ENCODE peak calls at places on chromosome 3, in four cellular contexts. M, V, K and N are unnamed samples. For H3K4me1, the result is how much of the 10 kb centered on the place peaks cover.

GRCh38 chr3:21073561-21073960 is 677.4 kb downstream of the ZNF385D start:
- DNase-seq in K (no peak), V (no peak), M (no peak), N (no peak)

GRCh38 chr3:152241142-152242067 is 27.3 kb upstream of the MBNL1 start:
- DNase-seq in K (no peak), M (no peak), V (peak), N (no peak)

GRCh38 chr3:22934973-22935372 is 268.2 kb upstream of the UBE2E2 start:
- DNase-seq in K (no peak), M (no peak), V (no peak), N (no peak)

GRCh38 chr3:67433109-67433508 is 221.3 kb downstream of the SUCLG2 start:
- DNase-seq in K (no peak), V (no peak), M (no peak), N (no peak)

GRCh38 chr3:169243122-169243521 is 420.4 kb downstream of the MECOM start:
- DNase-seq in M (no peak), K (no peak), V (no peak), N (no peak)

GRCh38 chr3:196673632-196674031 is 34.1 kb downstream of the NRROS start:
- DNase-seq in V (no peak), M (no peak), K (no peak), N (no peak)

GRCh38 chr3:101963902-101964362 is 114.6 kb downstream of the NFKBIZ start:
- DNase-seq in K (no peak), M (no peak), V (no peak), N (no peak)

GRCh38 chr3:123658118-123658859 is 73.4 kb upstream of the HACD2 start:
- DNase-seq in M (no peak), K (no peak), V (no peak), N (peak)

GRCh38 chr3:127277591-127277990 is 10.3 kb downstream of the PRR20G start:
- DNase-seq in M (no peak), V (no peak), K (no peak), N (no peak)

GRCh38 chr3:32143849-32144757 is 37.7 kb downstream of the GPD1L start:
- DNase-seq in K (no peak), M (peak), V (peak), N (no peak)

GRCh38 chr3:101072299-101072698 is 79.1 kb upstream of the ABI3BP start:
- DNase-seq in V (no peak), K (no peak), M (peak), N (no peak)

GRCh38 chr3:37736632-37737031 is 125.0 kb upstream of the CTDSPL start:
- DNase-seq in V (peak), M (no peak), K (no peak), N (no peak)

DNA sequence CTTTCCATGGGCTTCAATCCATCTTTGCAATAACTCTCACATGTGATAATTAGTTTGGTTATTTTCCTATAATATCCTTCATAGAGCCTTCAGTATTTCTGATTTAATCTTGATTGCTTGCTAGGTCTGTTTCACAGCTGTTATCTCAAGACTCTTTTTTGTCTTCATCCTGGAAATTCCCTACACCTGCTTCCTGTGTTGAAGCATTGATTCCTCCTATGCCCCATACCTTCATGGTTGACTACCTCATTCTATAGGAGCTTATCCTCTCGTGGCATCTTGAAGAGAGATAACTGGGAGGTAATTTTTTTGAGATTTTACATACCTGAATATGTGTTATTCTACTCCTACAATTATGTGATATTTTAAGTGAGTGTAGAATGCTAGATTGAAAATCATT is 26.7 kb downstream of the PIK3CA start:
- DNase-seq in M (no peak), K (no peak), V (peak), N (no peak)
- H3K4me3 ChIP-seq in M (no peak), K (no peak), V (no peak), N (no peak)

GRCh38 chr3:191314109-191314728 is 15.0 kb upstream of the CCDC50 start:
- DNase-seq in V (no peak), K (no peak), M (peak), N (no peak)
- H3K4me1 ChIP-seq in V (under half), K (under half), M (under half), N (under half)

GRCh38 chr3:48966876-48967361 is 23.1 kb upstream of the P4HTM start:
- DNase-seq in V (no peak), K (peak), M (no peak), N (no peak)
- H3K27ac ChIP-seq in V (peak), K (peak), M (no peak), N (no peak)

DNA sequence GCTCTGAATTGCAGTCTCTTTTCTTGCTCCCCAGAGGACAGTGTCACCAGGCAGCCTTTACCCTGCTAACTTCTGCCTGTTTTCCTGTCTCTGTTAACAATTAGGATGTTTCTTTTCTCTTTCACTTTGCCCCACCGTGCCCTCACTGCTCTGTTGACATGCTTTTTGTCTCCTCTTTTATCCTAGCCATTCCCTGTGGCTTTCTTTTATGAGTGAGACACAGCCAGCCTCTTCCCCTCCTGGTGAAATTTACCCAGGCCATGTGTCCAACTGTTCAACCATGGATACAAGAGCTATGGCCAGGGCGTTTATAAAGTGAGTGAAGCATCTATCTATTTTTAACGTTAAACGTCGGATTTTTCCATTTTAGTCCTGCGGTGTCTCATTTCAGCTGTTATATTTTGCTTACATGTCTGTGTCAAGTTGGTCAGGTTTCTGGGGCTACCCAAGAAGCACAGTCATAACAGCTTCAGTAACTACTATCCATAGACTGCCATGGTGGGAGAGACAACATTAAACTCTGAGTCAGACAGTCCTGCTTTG is 443.2 kb upstream of the AZI2 start:
- DNase-seq in M (peak), V (no peak), K (no peak), N (no peak)
- H3K4me3 ChIP-seq in M (no peak), V (no peak), K (no peak), N (no peak)